ENCODE peak calls at places on chromosomes 6 and 20, in four cellular contexts. Y is NCI-H524, P is tibial nerve, X is hypothalamus. L is an unnamed sample.

GRCh38 chr6:139640453-139640852 is 266.0 kb upstream of the CITED2 start:
- DNase-seq in P (no peak), Y (no peak), X (no peak), L (no peak)

GRCh38 chr20:38935967-38936407 is 9.8 kb downstream of the FAM83D start:
- DNase-seq in Y (no peak), X (no peak), P (no peak), L (no peak)

GRCh38 chr6:46320505-46320904 is 149.7 kb upstream of the ENPP5 start:
- DNase-seq in Y (no peak), X (no peak), P (no peak), L (no peak)

GRCh38 chr6:145028144-145028818 is 707.0 kb downstream of the EPM2A start:
- DNase-seq in X (no peak), Y (peak; percentile 86), P (no peak), L (no peak)

GRCh38 chr6:113668712-113669408 is 188.3 kb upstream of the MARCKS start:
- DNase-seq in Y (no peak), P (no peak), X (no peak), L (no peak)

GRCh38 chr6:38191418-38191817 is 371.9 kb downstream of the ZFAND3 start:
- DNase-seq in Y (no peak), X (no peak), P (no peak), L (no peak)

GRCh38 chr6:24522090-24522820 is 27.5 kb downstream of the ALDH5A1 start:
- DNase-seq in P (no peak), Y (no peak), X (no peak), L (no peak)

GRCh38 chr6:13920584-13920983 is 4.2 kb upstream of the RNF182 start:
- DNase-seq in P (no peak), Y (no peak), X (no peak), L (no peak)

GRCh38 chr20:17565164-17565845 is 4.6 kb upstream of the DSTN start:
- DNase-seq in Y (no peak), P (no peak), X (no peak), L (no peak)

GRCh38 chr20:62122659-62123449 is 579 bp downstream of the LSM14B start:
- DNase-seq in X (no peak), Y (peak; percentile 59), P (no peak), L (peak; percentile 62)

GRCh38 chr6:36834576-36835293 is 4.5 kb downstream of the CPNE5 start:
- DNase-seq in P (no peak), X (no peak), Y (peak; percentile 87), L (no peak)

GRCh38 chr6:141301779-141302178 is 830.9 kb upstream of the GJE1 start:
- DNase-seq in X (no peak), P (no peak), Y (no peak), L (no peak)

GRCh38 chr6:4768815-4769214 is 7.4 kb upstream of the CDYL start:
- DNase-seq in Y (no peak), P (no peak), X (no peak), L (no peak)

GRCh38 chr20:45629496-45630100 is at the start of gene WFDC10A:
- DNase-seq in P (peak; percentile 10), Y (peak; percentile 53), X (no peak), L (peak; percentile 29)

GRCh38 chr6:156774872-156775405 is 2.2 kb upstream of the ARID1B start:
- DNase-seq in Y (peak; percentile 91), X (no peak), P (peak; percentile 24), L (no peak)

GRCh38 chr20:40535816-40536215 is 153.2 kb downstream of the MAFB start:
- DNase-seq in Y (no peak), X (no peak), P (no peak), L (no peak)

GRCh38 chr6:144617231-144618199 is 332.4 kb downstream of the UTRN start:
- DNase-seq in P (no peak), X (no peak), Y (peak; percentile 36), L (no peak)

GRCh38 chr6:163897030-163897429 is 482.5 kb downstream of the QKI start:
- DNase-seq in P (peak; percentile 31), X (no peak), Y (no peak), L (no peak)

GRCh38 chr6:18277181-18278006 is 13.1 kb upstream of the DEK start:
- DNase-seq in P (no peak), Y (peak; percentile 22), X (no peak), L (no peak)

GRCh38 chr6:2182251-2182650 is 63.2 kb downstream of the GMDS start:
- DNase-seq in Y (no peak), X (no peak), P (no peak), L (no peak)

GRCh38 chr6:28522594-28523557 is 2.8 kb upstream of the GPX5 start:
- DNase-seq in Y (peak; percentile 55), P (no peak), X (no peak), L (no peak)

GRCh38 chr6:5367510-5367909 is 106.2 kb downstream of the FARS2 start:
- DNase-seq in P (no peak), X (no peak), Y (no peak), L (no peak)

GRCh38 chr20:58608096-58608840 is 42.8 kb upstream of the STX16 start:
- DNase-seq in P (no peak), Y (no peak), X (no peak), L (no peak)

GRCh38 chr20:50578061-50578777 is 68.0 kb downstream of the PTPN1 start:
- DNase-seq in Y (no peak), P (no peak), X (no peak), L (no peak)

GRCh38 chr6:9248125-9248524 is 812.8 kb upstream of the SLC35B3 start:
- DNase-seq in X (no peak), Y (no peak), P (no peak), L (no peak)

GRCh38 chr6:55568779-55569439 is 10.1 kb downstream of the HMGCLL1 start:
- DNase-seq in P (no peak), X (no peak), Y (no peak), L (no peak)

GRCh38 chr6:53014034-53014433 is 18.9 kb upstream of the GSTA4 start:
- DNase-seq in Y (no peak), P (no peak), X (no peak), L (no peak)

GRCh38 chr6:17714177-17714576 is 7.5 kb upstream of the NUP153 start:
- DNase-seq in X (no peak), P (no peak), Y (no peak), L (no peak)

GRCh38 chr6:52929321-52930164 is 20.0 kb upstream of the GSTA3 start:
- DNase-seq in Y (no peak), X (no peak), P (no peak), L (peak; percentile 21)

L was measured in pancreas.